ENCODE peak calls at places on chromosomes 6 and 20, in eight cellular contexts. R is transverse colon, K is right lobe of liver, B is esophagus muscularis mucosa, H is HepG2, C is tibial nerve, N is testis, V is uterus. X is an unnamed sample. For H3K36me3, the result is how much of the 10 kb centered on the place peaks cover.

GRCh38 chr6:99905209-99906106 is 88.6 kb downstream of the MCHR2 start:
- DNase-seq in H (peak), V (no peak), R (no peak), K (no peak), C (no peak), N (peak), B (no peak), X (no peak)

GRCh38 chr6:142647436-142648389 is 297.3 kb downstream of the HIVEP2 start:
- DNase-seq in H (peak), N (no peak), R (no peak), B (no peak), K (peak), C (no peak), V (no peak), X (no peak)

GRCh38 chr6:30192076-30192475 is 21.1 kb downstream of the TRIM26 start:
- DNase-seq in B (peak), H (no peak), V (no peak), N (no peak), R (no peak), C (no peak), K (no peak), X (no peak)

GRCh38 chr20:22243063-22243462 is 341.3 kb downstream of the FOXA2 start:
- DNase-seq in V (no peak), C (no peak), N (no peak), H (no peak), B (no peak), K (no peak), R (no peak), X (no peak)

GRCh38 chr20:142290-142689 is at the start of gene DEFB126:
- DNase-seq in C (no peak), V (no peak), R (no peak), H (no peak), K (no peak), N (no peak), B (no peak), X (no peak)

GRCh38 chr6:16420715-16421461 is 182.5 kb downstream of the GMPR start:
- DNase-seq in C (no peak), B (no peak), V (no peak), N (no peak), H (no peak), K (no peak), R (peak), X (no peak)

GRCh38 chr6:56869346-56869745 is 85.6 kb upstream of the BEND6 start:
- DNase-seq in B (no peak), K (no peak), N (no peak), R (no peak), H (no peak), V (no peak), C (no peak), X (no peak)

GRCh38 chr20:38863024-38863851 is 57.7 kb downstream of the PPP1R16B start:
- DNase-seq in B (no peak), K (no peak), N (no peak), V (no peak), R (peak), C (no peak), H (no peak), X (no peak)

GRCh38 chr6:159108438-159108985 is 60.7 kb upstream of the FNDC1 start:
- DNase-seq in R (no peak), N (peak), H (no peak), C (no peak), K (no peak), V (no peak), B (no peak), X (no peak)

GRCh38 chr6:139882977-139883728 is 508.7 kb upstream of the CITED2 start:
- DNase-seq in C (no peak), V (no peak), N (no peak), H (peak), B (no peak), K (no peak), R (no peak), X (no peak)

GRCh38 chr6:130744601-130745382 is 82.4 kb upstream of the SMLR1 start:
- DNase-seq in V (no peak), H (no peak), K (no peak), R (no peak), B (no peak), N (no peak), C (no peak), X (no peak)

GRCh38 chr20:45926731-45927070 is 7.8 kb upstream of the PCIF1 start:
- DNase-seq in H (no peak), K (no peak), R (no peak), B (no peak), V (no peak), N (no peak), C (no peak), X (no peak)

GRCh38 chr6:9535106-9535505 is 879.8 kb downstream of the TFAP2A start:
- DNase-seq in N (no peak), K (no peak), V (no peak), B (no peak), H (no peak), R (no peak), C (no peak), X (no peak)

GRCh38 chr6:163777379-163777686 is 362.8 kb downstream of the QKI start:
- DNase-seq in H (no peak), R (no peak), N (no peak), B (no peak), C (no peak), V (no peak), K (no peak), X (no peak)

GRCh38 chr6:56914791-56915658 is 39.9 kb upstream of the BEND6 start:
- DNase-seq in K (no peak), H (no peak), R (no peak), C (no peak), B (no peak), N (peak), V (no peak), X (no peak)

GRCh38 chr20:57581202-57582028 is 20.5 kb downstream of the PCK1 start:
- DNase-seq in R (no peak), B (no peak), V (no peak), K (no peak), N (no peak), C (no peak), H (no peak), X (no peak)
- TF ChIP-seq CTCF in R (no peak), B (no peak), V (no peak), K (no peak), N (no peak), C (no peak), H (peak), X (no peak)

GRCh38 chr6:27321901-27322300 is 9.8 kb upstream of the POM121L2 start:
- DNase-seq in R (no peak), B (no peak), V (no peak), K (no peak), N (no peak), C (no peak), H (no peak), X (no peak)

GRCh38 chr6:27314046-27314445 is 2.0 kb upstream of the POM121L2 start:
- DNase-seq in V (no peak), R (no peak), H (no peak), B (no peak), C (no peak), K (no peak), N (no peak), X (no peak)

GRCh38 chr6:27321370-27321769 is 9.3 kb upstream of the POM121L2 start:
- DNase-seq in H (no peak), C (no peak), V (no peak), N (no peak), R (no peak), K (no peak), B (no peak), X (no peak)

DNA sequence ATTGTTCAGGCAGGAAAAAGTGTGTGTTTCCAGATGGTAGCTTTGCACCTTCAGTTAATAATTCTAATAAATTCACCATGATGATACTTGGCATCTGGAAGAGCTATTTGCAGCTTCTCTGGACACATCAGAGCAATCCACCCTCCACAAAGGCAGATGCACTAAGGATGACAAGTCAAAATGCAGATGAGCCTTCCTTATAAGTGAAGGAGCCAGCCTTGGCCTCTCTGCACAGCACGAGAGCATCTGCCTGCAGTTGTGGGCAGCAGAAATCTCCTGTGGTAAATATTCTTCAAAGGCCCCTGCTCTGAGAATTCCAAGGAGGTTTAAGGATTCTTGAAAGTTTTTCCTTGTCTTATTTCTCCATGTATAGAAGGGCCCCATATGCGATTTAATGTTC is 6.9 kb upstream of the POM121L2 start:
- DNase-seq in R (no peak), H (no peak), N (no peak), K (no peak), C (no peak), V (no peak), B (no peak), X (no peak)
- TF ChIP-seq POLR2A in R (no peak), H (no peak), N (no peak), K (no peak), C (no peak), V (no peak), B (no peak), X (no peak)

GRCh38 chr6:7893342-7893741 is 17.2 kb downstream of the TXNDC5 start:
- DNase-seq in K (no peak), C (no peak), V (no peak), R (no peak), B (no peak), H (no peak), N (no peak), X (no peak)

GRCh38 chr6:7896465-7896987 is 14.1 kb downstream of the TXNDC5 start:
- DNase-seq in C (no peak), B (no peak), R (no peak), N (no peak), H (no peak), K (no peak), V (no peak), X (no peak)

GRCh38 chr6:7895125-7895423 is 15.5 kb downstream of the TXNDC5 start:
- DNase-seq in R (peak), B (no peak), H (no peak), K (no peak), V (no peak), C (no peak), N (no peak), X (no peak)

GRCh38 chr6:7897461-7898192 is 13.0 kb downstream of the TXNDC5 start:
- DNase-seq in V (no peak), N (no peak), R (no peak), K (no peak), C (no peak), H (no peak), B (no peak), X (no peak)

DNA sequence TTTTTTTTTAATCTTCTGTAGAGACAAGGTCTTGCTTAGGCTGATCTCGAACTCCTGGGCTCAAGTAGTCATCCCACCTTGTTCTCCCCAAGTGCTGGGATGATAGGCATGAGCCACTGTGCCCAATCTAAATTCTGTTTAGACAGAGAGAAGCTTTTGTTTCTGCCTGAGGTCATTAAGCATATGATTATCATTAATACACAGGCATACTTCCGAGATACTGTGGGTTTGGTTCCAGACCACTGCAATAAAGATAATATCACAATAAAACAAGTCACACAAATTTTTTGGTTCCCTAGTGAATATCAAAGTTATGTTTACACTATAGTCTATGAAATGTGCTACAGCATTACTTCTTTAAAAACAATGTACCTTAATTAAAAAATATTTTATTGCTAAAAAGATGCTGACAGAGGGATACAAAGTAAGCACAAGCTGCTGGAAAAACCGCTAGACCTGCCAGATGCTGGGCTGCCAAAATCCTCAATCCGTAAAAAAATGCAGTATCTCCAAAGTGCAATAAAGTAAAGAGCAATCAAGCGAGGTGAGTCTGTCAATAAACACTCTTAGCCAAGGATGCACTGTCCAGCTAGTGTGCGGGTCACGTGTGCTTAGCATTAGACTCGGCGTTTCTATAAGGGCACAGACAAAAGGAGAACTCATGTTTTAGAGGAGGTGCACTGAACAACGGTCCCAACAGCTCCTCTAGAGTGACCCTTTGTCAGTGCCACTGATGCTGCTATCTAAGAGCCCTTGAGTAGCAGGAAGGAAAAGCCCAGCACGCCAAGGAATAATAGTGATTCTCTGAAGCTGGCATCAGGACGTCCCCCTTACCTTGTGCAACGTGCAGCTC is 16.1 kb downstream of the TXNDC5 start:
- DNase-seq in R (no peak), V (no peak), H (no peak), C (no peak), N (no peak), B (no peak), K (no peak), X (no peak)
- H3K36me3 ChIP-seq in R (under half), V (under half), H (half or more), C (half or more), N (under half), B (half or more), K (under half), X (half or more)

GRCh38 chr6:165845488-165845887 is 182.4 kb upstream of the PDE10A start:
- DNase-seq in R (no peak), N (no peak), V (peak), B (peak), H (no peak), C (no peak), K (no peak), X (no peak)

GRCh38 chr6:165846123-165846966 is 183.3 kb upstream of the PDE10A start:
- DNase-seq in K (no peak), R (peak), H (no peak), N (no peak), B (peak), V (no peak), C (no peak), X (no peak)

GRCh38 chr6:165849539-165850430 is 186.7 kb upstream of the PDE10A start:
- DNase-seq in H (no peak), C (no peak), N (peak), B (peak), V (peak), R (no peak), K (no peak), X (peak)

GRCh38 chr6:165848099-165848461 is 185.0 kb upstream of the PDE10A start:
- DNase-seq in B (peak), R (no peak), V (no peak), K (no peak), H (no peak), N (no peak), C (no peak), X (no peak)

GRCh38 chr6:165847407-165848098 is 184.5 kb upstream of the PDE10A start:
- DNase-seq in B (no peak), N (peak), H (no peak), K (no peak), R (peak), V (peak), C (no peak), X (no peak)
- TF ChIP-seq CTCF in B (no peak), N (no peak), H (no peak), K (no peak), R (no peak), V (no peak), C (no peak), X (no peak)

GRCh38 chr6:26033132-26033941 is 53.9 kb upstream of the HFE start:
- DNase-seq in R (peak), B (no peak), V (peak), N (peak), C (no peak), H (peak), K (peak), X (peak)
- TF ChIP-seq POLR2A in R (peak), B (peak), V (peak), N (peak), C (peak), H (peak), K (peak), X (peak)